ENCODE peak calls at places on chromosome 10, in four cellular contexts. Z, E, N and V are unnamed samples.

GRCh38 chr10:48240196-48240595 is 34.3 kb downstream of the FRMPD2 start:
- DNase-seq in Z (no peak), E (no peak), N (no peak), V (no peak)

GRCh38 chr10:72309290-72310240 is 35.8 kb downstream of the DDIT4 start:
- DNase-seq in Z (no peak), N (no peak), E (peak; percentile 62), V (no peak)

GRCh38 chr10:132901351-132901750 is 41.0 kb downstream of the CFAP46 start:
- DNase-seq in N (no peak), E (no peak), Z (no peak), V (no peak)

GRCh38 chr10:49628599-49628998 is 14.8 kb downstream of the CHAT start:
- DNase-seq in Z (no peak), N (no peak), E (no peak), V (no peak)

GRCh38 chr10:21172774-21173432 is 275.8 kb upstream of the NEBL start:
- DNase-seq in N (no peak), E (peak; percentile 18), Z (no peak), V (no peak)

GRCh38 chr10:112898540-112899395 is 51.3 kb upstream of the TCF7L2 start:
- DNase-seq in Z (peak; percentile 29), N (no peak), E (no peak), V (peak; percentile 33)

GRCh38 chr10:77710759-77711682 is 73.4 kb upstream of the KCNMA1 start:
- DNase-seq in Z (peak; percentile 43), E (peak; percentile 82), N (peak; percentile 79), V (no peak)

GRCh38 chr10:44258460-44259089 is 126.3 kb downstream of the CXCL12 start:
- DNase-seq in N (no peak), Z (no peak), E (no peak), V (no peak)

GRCh38 chr10:88555190-88555894 is 27.8 kb downstream of the RNLS start:
- DNase-seq in N (no peak), E (no peak), Z (no peak), V (no peak)

GRCh38 chr10:63666836-63667383 is 145.7 kb downstream of the REEP3 start:
- DNase-seq in Z (peak; percentile 94), E (no peak), N (no peak), V (peak; percentile 100)

GRCh38 chr10:689433-690226 is at the start of gene DIP2C:
- DNase-seq in E (peak; percentile 81), Z (peak; percentile 41), N (no peak), V (peak; percentile 42)

GRCh38 chr10:60778978-60779668 is 845 bp downstream of the CDK1 start:
- DNase-seq in N (no peak), Z (no peak), E (no peak), V (no peak)

GRCh38 chr10:27743736-27744477 is 1.7 kb downstream of the MKX start:
- DNase-seq in Z (no peak), N (no peak), E (no peak), V (no peak)

GRCh38 chr10:14185501-14186045 is 145.2 kb downstream of the FRMD4A start:
- DNase-seq in N (peak; percentile 46), E (no peak), Z (peak; percentile 23), V (peak; percentile 78)

GRCh38 chr10:26391701-26392695 is 46.1 kb upstream of the APBB1IP start:
- DNase-seq in N (no peak), E (no peak), Z (no peak), V (no peak)